ENCODE peak calls at places on chromosomes 16 and 17, in four cellular contexts. U is HCT116, Z is GM23248, D is MM.1S. W is an unnamed sample. For H3K4me1, the result is how much of the 10 kb centered on the place peaks cover.

GRCh38 chr16:54630284-54630967 is 300.2 kb upstream of the IRX5 start:
- DNase-seq in U (no peak), Z (peak), D (no peak), W (no peak)

GRCh38 chr17:57708401-57708800 is 36.7 kb downstream of the CCDC182 start:
- DNase-seq in U (no peak), Z (peak), D (no peak), W (no peak)

GRCh38 chr16:84643180-84643583 is 5.1 kb upstream of the KLHL36 start:
- DNase-seq in U (no peak), Z (peak), D (no peak), W (peak)

GRCh38 chr17:45784583-45785372 is 658 bp downstream of the CRHR1 start:
- DNase-seq in U (no peak), Z (peak), D (no peak), W (peak)

GRCh38 chr16:20515580-20516179 is 60.5 kb downstream of the ACSM2B start:
- DNase-seq in U (no peak), Z (no peak), D (no peak), W (no peak)

GRCh38 chr17:47975189-47975814 is 4.4 kb downstream of the CDK5RAP3 start:
- DNase-seq in U (no peak), Z (no peak), D (no peak), W (no peak)

GRCh38 chr16:48447428-48447827 is 62.2 kb upstream of the SIAH1 start:
- DNase-seq in U (no peak), Z (no peak), D (no peak), W (no peak)

GRCh38 chr17:10115536-10115932 is 82.9 kb downstream of the GAS7 start:
- DNase-seq in U (no peak), Z (peak), D (no peak), W (no peak)

GRCh38 chr16:59042296-59042695 is 308.2 kb upstream of the GOT2 start:
- DNase-seq in U (no peak), Z (no peak), D (no peak), W (no peak)

GRCh38 chr16:27321013-27321960 is 7.5 kb downstream of the IL4R start:
- DNase-seq in U (no peak), Z (peak), D (no peak), W (peak)

GRCh38 chr17:4789701-4789950 is 862 bp downstream of the GLTPD2 start:
- DNase-seq in U (peak), Z (no peak), D (no peak), W (no peak)

GRCh38 chr16:30064746-30065111 is 831 bp upstream of the ALDOA start:
- DNase-seq in U (no peak), Z (no peak), D (no peak), W (no peak)

GRCh38 chr17:20103454-20104448 is 94.6 kb downstream of the SPECC1 start:
- DNase-seq in U (no peak), Z (no peak), D (no peak), W (no peak)

GRCh38 chr16:11016524-11016988 is 72.2 kb downstream of the CLEC16A start:
- DNase-seq in U (no peak), Z (peak), D (no peak), W (peak)

GRCh38 chr17:4365628-4366311 is 705 bp downstream of the UBE2G1 start:
- DNase-seq in U (no peak), Z (peak), D (peak), W (no peak)

GRCh38 chr16:17408296-17408695 is 62.5 kb downstream of the XYLT1 start:
- DNase-seq in U (no peak), Z (peak), D (no peak), W (no peak)

GRCh38 chr17:79428988-79429387 is 181.9 kb downstream of the RBFOX3 start:
- DNase-seq in U (no peak), Z (no peak), D (no peak), W (no peak)

GRCh38 chr16:78461496-78461938 is 362.1 kb downstream of the WWOX start:
- DNase-seq in U (no peak), Z (no peak), D (no peak), W (peak)

GRCh38 chr16:55496509-55497145 is 12.2 kb upstream of the LPCAT2 start:
- DNase-seq in U (no peak), Z (no peak), D (no peak), W (no peak)

GRCh38 chr16:25366078-25366477 is 108.4 kb upstream of the ZKSCAN2 start:
- DNase-seq in U (no peak), Z (no peak), D (no peak), W (no peak)

GRCh38 chr17:33512113-33512512 is 219.0 kb upstream of the ASIC2 start:
- DNase-seq in U (no peak), Z (no peak), D (no peak), W (no peak)

GRCh38 chr16:75532791-75533190 is 3.1 kb downstream of the CHST5 start:
- DNase-seq in U (no peak), Z (no peak), D (no peak), W (no peak)

GRCh38 chr16:89200850-89201466 is 621 bp upstream of the SLC22A31 start:
- DNase-seq in U (no peak), Z (no peak), D (no peak), W (no peak)

GRCh38 chr17:17476865-17477467 is at the start of gene MED9:
- DNase-seq in U (peak), Z (peak), D (peak), W (peak)

GRCh38 chr17:67194134-67194533 is 50.9 kb downstream of the HELZ start:
- DNase-seq in U (no peak), Z (peak), D (no peak), W (no peak)

GRCh38 chr17:28897769-28898259 is 281 bp upstream of the FLOT2 start:
- DNase-seq in U (no peak), Z (no peak), D (no peak), W (no peak)

DNA sequence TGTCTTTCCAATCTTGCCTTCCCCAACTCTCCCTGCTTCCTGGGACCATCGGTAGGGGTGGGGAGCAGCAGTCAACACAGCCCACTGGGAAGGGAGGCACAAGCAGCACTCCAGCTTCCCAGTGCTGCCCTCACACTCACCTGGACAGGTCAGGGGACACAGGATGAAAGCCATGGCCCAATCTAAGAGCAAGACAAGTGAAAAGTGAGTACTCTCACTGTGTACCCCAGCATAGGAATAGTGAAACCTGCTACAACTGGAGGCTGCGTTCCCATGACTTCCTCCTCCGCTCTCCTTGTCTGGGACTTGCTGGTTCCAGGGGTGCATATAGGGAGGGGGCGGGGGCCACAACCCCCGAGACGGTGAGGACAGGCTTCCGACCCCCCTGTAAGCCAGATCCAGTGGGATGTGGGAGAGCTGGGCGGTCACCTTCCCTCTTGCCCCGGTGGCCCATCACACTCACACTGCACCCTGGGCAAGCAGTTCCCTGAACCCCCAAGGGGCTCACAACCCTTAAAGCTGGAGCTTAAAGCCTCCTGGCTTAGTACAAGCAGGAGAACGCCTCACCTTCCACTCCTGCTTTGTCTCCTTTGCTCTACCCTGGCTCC is 29.5 kb upstream of the SLC25A19 start:
- DNase-seq in U (no peak), Z (no peak), D (no peak), W (no peak)
- H3K4me1 ChIP-seq in U (under half), Z (under half), D (under half), W (under half)

GRCh38 chr17:69607162-69607834 is 192.8 kb downstream of the MAP2K6 start:
- DNase-seq in U (peak), Z (peak), D (peak), W (peak)

GRCh38 chr17:69605571-69605970 is 191.1 kb downstream of the MAP2K6 start:
- DNase-seq in U (no peak), Z (peak), D (no peak), W (no peak)

GRCh38 chr17:69608808-69609494 is 194.5 kb downstream of the MAP2K6 start:
- DNase-seq in U (no peak), Z (peak), D (no peak), W (peak)

GRCh38 chr17:69608114-69608513 is 193.6 kb downstream of the MAP2K6 start:
- DNase-seq in U (no peak), Z (peak), D (no peak), W (no peak)

DNA sequence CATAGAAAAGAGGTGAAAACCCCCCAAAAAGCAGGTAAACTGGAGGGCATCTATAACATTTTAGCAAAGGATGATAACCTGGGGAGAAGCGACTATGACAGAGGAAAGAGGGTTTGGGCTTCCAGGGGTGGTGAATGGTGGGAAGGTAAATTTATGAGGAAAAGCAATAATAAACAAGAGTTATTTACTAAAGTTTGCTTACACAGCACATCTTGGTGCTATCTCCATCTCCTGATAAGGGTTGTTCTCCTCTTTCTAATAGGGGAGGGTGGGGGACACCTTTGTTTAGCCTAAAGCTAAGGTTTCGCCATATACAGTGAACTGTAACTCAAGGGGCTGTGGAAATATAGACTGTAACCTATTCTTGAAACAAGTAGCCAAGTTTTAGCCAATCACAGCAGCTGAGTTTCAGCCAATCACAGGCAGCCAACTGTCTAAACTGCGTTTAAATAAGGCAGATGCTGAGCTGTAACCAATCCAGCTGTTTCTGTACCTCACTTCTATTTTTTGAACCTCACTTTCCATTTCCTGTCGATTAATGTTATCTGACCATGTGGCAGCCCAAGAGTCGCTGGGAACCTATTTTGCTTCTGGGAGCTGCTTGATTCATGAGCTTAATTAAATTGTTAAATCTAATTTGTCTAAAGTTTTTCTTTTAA is 191.8 kb downstream of the MAP2K6 start:
- DNase-seq in U (no peak), Z (no peak), D (no peak), W (no peak)
- H3K9ac ChIP-seq in U (no peak), Z (no peak), D (no peak), W (no peak)

DNA sequence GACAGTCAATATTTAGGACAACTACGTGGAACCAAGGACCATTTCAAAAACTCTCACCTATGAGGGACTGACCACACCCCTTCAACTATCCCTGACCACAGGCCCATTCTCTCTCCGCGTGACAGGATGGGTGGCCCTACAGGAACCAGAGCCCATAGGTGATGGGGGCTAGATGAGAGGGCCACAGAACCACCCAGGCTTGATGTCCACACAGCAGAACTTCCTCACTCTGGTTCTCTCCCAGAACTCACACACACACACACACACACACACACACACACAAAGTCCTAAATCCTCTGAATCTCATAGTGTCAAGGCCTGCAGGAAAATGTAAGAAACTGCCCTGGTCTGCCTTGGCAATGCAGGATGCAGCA is 1.5 kb downstream of the ZNF319 start:
- DNase-seq in U (no peak), Z (no peak), D (no peak), W (no peak)
- H2AFZ ChIP-seq in U (no peak), Z (no peak), D (no peak), W (no peak)

GRCh38 chr17:36936455-36936934 is 780 bp upstream of the LHX1 start:
- DNase-seq in U (no peak), Z (no peak), D (no peak), W (no peak)
- H3K4me1 ChIP-seq in U (under half), Z (under half), D (under half), W (under half)

GRCh38 chr17:58788199-58788598 is 32.5 kb downstream of the PPM1E start:
- DNase-seq in U (no peak), Z (no peak), D (no peak), W (no peak)
- H3K9ac ChIP-seq in U (no peak), Z (no peak), D (no peak), W (no peak)

GRCh38 chr17:412211-413015 is 59.8 kb upstream of the RPH3AL start:
- DNase-seq in U (peak), Z (peak), D (peak), W (peak)
- H2AFZ ChIP-seq in U (no peak), Z (peak), D (no peak), W (no peak)